ENCODE peak calls at places on chromosome 1, in four cellular contexts. M is kidney; D is naive thymus-derived CD4-positive, alpha-beta T cell; I is activated CD4-positive, alpha-beta T cell treated with anti-CD3 and anti-CD28 coated beads, Interleukin-2, amount 50 U/mL, for 48 hours. J is an unnamed sample.

GRCh38 chr1:3661631-3662030 is 9.3 kb downstream of the TP73 start:
- DNase-seq in D (no peak), M (no peak), I (no peak), J (no peak)

GRCh38 chr1:76547916-76548315 is 319.4 kb upstream of the ST6GALNAC5 start:
- DNase-seq in D (no peak), I (no peak), M (no peak), J (no peak)

GRCh38 chr1:52321051-52321450 is 45.0 kb downstream of the CC2D1B start:
- DNase-seq in D (no peak), M (no peak), I (no peak), J (no peak)

GRCh38 chr1:109984190-109984455 is 442 bp upstream of the AHCYL1 start:
- DNase-seq in M (no peak), D (no peak), I (no peak), J (no peak)

GRCh38 chr1:211613108-211613947 is 34.4 kb upstream of the SLC30A1 start:
- DNase-seq in I (no peak), M (no peak), D (no peak), J (no peak)

GRCh38 chr1:201024251-201024998 is 911 bp upstream of the KIF21B start:
- DNase-seq in M (peak), D (no peak), I (no peak), J (no peak)

GRCh38 chr1:172255223-172255560 is 165.3 kb upstream of the C1orf105 start:
- DNase-seq in I (no peak), D (no peak), M (no peak), J (no peak)

GRCh38 chr1:224116131-224116530 is 2.2 kb downstream of the FBXO28 start:
- DNase-seq in M (no peak), D (peak), I (no peak), J (peak)

GRCh38 chr1:15975358-15975804 is 520 bp downstream of the ZBTB17 start:
- DNase-seq in I (peak), D (no peak), M (peak), J (peak)

GRCh38 chr1:115666702-115667101 is 24.9 kb downstream of the VANGL1 start:
- DNase-seq in I (no peak), D (no peak), M (no peak), J (no peak)